ENCODE peak calls at places on chromosomes 1 and 21, in four cellular contexts. E is IMR-90, D is HCT116, M is astrocyte of the cerebellum. L is an unnamed sample.

GRCh38 chr1:72177711-72178110 is 104.6 kb downstream of the NEGR1 start:
- DNase-seq in D (no peak), M (no peak), E (peak), L (no peak)

GRCh38 chr1:228100822-228101613 is 2.1 kb downstream of the C1orf35 start:
- DNase-seq in M (no peak), D (no peak), E (no peak), L (no peak)

GRCh38 chr1:154846921-154847442 is 23.1 kb downstream of the KCNN3 start:
- DNase-seq in E (no peak), M (no peak), D (no peak), L (no peak)

GRCh38 chr1:36369061-36369470 is 16.7 kb downstream of the STK40 start:
- DNase-seq in D (peak), M (peak), E (peak), L (no peak)

GRCh38 chr1:238916828-238917227 is 469.5 kb upstream of the CHRM3 start:
- DNase-seq in M (no peak), E (no peak), D (no peak), L (no peak)

GRCh38 chr1:198167436-198167934 is 10.7 kb downstream of the NEK7 start:
- DNase-seq in M (no peak), D (no peak), E (peak), L (no peak)

GRCh38 chr1:84145051-84145450 is 980 bp downstream of the PRKACB start:
- DNase-seq in D (no peak), M (no peak), E (peak), L (no peak)

GRCh38 chr1:8127201-8127641 is 101.1 kb upstream of the ERRFI1 start:
- DNase-seq in D (no peak), E (peak), M (no peak), L (no peak)

GRCh38 chr1:163450986-163451385 is 129.2 kb downstream of the NUF2 start:
- DNase-seq in D (no peak), M (no peak), E (no peak), L (no peak)

GRCh38 chr1:226046240-226046639 is 16.3 kb upstream of the H3-3A start:
- DNase-seq in M (peak), D (no peak), E (peak), L (no peak)

GRCh38 chr1:82273816-82274215 is 473.1 kb downstream of the ADGRL2 start:
- DNase-seq in M (no peak), D (no peak), E (no peak), L (no peak)

GRCh38 chr1:184329962-184330868 is 56.6 kb upstream of the C1orf21 start:
- DNase-seq in E (no peak), D (no peak), M (peak), L (no peak)

GRCh38 chr1:84122780-84123382 is 21.2 kb upstream of the PRKACB start:
- DNase-seq in M (peak), D (no peak), E (peak), L (peak)

GRCh38 chr1:32289256-32289655 is 2.6 kb upstream of the HDAC1 start:
- DNase-seq in M (no peak), D (no peak), E (no peak), L (no peak)

GRCh38 chr1:23838401-23838866 is 13.2 kb upstream of the HMGCL start:
- DNase-seq in D (peak), M (no peak), E (peak), L (no peak)

GRCh38 chr1:89907669-89908293 is 86.9 kb downstream of the LRRC8D start:
- DNase-seq in D (no peak), M (no peak), E (peak), L (peak)

GRCh38 chr1:151364996-151365395 is 7.5 kb downstream of the SELENBP1 start:
- DNase-seq in D (no peak), M (no peak), E (no peak), L (no peak)
- TF ChIP-seq CTCF in D (no peak), M (no peak), E (no peak), L (peak)

GRCh38 chr1:118983558-118984021 is 4.6 kb downstream of the TBX15 start:
- DNase-seq in M (no peak), D (no peak), E (no peak), L (no peak)
- H3K4me3 ChIP-seq in M (no peak), D (no peak), E (no peak), L (no peak)

DNA sequence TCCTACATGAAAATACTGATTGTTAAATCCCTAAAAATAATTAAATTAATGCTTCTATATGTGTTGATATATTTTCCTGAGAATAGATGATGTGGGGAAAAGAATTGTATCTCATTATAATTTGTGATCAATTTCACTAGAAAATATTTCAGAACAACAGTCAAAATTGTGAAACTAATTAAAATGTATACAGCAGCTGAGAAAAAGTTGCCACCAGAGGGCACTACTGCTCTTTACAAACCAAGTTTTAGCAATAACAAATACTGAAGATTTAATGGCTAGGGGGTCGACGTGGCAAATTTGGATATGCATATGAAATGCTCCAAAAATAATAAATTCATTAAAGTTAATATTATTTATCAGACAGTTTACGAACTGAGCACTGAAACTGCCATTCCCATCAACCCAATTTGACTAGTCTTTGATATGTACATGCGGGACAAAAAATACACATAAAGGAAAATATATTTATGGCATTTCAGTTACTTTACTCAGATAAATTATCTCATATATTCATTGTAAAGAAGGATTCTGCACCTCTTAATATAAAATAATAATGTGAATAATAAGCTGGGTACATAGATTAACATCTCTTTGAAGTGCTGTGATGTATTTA is 96.3 kb upstream of the TMPRSS15 start:
- DNase-seq in E (peak), M (peak), D (peak), L (peak)
- TF ChIP-seq CTCF in E (peak), M (peak), D (no peak), L (peak)

DNA sequence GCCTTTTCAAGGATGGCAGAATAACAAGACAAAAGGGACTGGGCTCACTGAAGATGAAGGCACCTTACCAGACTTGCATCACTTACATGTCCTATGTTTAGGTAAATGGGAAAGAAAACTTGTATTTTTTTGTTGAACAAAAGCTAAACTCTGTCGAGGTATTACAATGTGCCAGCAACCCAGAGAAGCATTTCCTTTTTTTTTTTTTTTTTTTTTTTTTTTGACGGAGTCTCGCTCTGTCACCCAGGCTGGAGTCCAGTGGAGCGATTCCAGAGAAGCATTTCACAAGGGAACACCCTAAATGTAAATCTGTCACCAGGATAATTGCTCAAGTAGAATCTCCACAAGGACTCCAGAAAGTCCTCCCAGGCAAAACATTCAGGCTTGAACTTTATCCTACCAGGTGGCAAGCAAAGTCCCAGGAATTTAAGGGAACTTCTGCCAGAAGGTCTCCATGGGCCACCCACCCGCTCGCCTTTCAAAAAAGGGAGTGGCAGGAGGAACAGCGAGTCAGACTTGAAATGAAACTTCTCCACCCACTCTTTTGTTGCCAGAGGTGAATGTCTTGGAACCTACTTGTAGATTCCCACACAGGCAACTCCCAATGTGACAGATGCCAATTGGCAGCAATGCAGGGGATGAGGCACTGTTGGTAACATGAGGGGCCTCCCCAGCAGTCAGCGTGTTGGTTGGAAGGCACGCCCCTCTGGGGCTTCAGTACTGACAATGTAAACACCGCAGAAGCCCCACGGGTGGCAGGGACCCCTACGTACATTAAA is 125.0 kb downstream of the TIAM1 start:
- DNase-seq in M (peak), D (peak), E (peak), L (no peak)
- H3K4me3 ChIP-seq in M (peak), D (no peak), E (no peak), L (no peak)

DNA sequence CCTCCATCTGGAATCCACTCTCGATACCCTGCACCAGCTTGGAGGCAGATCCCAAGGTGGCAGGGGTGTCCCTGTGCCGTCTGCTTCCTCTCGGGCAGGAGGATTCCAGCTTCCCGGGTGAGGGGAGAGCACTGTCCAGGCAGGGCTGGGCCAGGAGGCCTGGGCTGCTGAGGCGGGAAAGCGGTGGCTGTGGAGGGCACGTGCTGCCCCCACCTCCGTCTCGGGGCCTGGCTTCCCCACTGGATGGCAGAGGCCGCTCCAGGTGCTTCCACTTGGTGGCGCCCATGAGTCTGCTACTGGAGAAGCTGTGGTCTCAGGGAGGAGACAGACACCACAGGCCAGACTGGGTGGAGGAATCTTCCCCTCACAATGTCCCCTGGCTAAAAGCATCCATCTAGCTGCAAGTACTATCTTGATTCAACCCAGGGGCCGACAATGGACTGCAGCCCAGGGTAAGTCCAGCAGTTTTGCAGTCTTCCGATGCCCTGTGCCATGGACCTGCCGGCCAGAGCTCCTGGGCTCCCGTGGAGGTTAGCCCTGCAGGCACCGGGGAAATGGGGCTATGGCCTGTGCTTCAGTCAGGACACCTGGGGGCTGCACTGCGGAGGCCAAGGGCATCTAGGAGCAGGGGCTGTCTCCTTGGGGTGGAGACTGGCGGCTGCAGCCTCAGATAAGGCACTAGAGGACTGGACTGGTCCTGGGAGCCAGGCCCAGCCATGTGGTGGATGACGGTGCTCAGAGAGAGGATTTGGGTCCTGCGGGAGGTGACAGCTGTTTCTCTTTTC is 41.3 kb upstream of the EIF4G3 start:
- DNase-seq in M (no peak), E (peak), D (no peak), L (no peak)
- TF ChIP-seq CTCF in M (peak), E (peak), D (peak), L (peak)

GRCh38 chr21:45018131-45019075 is 56.0 kb upstream of the ADARB1 start:
- DNase-seq in D (no peak), M (no peak), E (no peak), L (no peak)
- H3K4me3 ChIP-seq in D (no peak), M (peak), E (peak), L (no peak)

GRCh38 chr1:145996433-145997155 is at the start of gene TXNIP:
- DNase-seq in M (peak), D (no peak), E (peak), L (peak)

GRCh38 chr1:145995148-145995851 is 1.1 kb downstream of the TXNIP start:
- DNase-seq in M (no peak), D (no peak), E (no peak), L (no peak)

GRCh38 chr1:145999321-146000024 is 3.1 kb upstream of the TXNIP start:
- DNase-seq in E (no peak), D (no peak), M (no peak), L (no peak)

GRCh38 chr1:145995964-145996432 is 381 bp downstream of the TXNIP start:
- DNase-seq in D (no peak), E (no peak), M (no peak), L (no peak)

DNA sequence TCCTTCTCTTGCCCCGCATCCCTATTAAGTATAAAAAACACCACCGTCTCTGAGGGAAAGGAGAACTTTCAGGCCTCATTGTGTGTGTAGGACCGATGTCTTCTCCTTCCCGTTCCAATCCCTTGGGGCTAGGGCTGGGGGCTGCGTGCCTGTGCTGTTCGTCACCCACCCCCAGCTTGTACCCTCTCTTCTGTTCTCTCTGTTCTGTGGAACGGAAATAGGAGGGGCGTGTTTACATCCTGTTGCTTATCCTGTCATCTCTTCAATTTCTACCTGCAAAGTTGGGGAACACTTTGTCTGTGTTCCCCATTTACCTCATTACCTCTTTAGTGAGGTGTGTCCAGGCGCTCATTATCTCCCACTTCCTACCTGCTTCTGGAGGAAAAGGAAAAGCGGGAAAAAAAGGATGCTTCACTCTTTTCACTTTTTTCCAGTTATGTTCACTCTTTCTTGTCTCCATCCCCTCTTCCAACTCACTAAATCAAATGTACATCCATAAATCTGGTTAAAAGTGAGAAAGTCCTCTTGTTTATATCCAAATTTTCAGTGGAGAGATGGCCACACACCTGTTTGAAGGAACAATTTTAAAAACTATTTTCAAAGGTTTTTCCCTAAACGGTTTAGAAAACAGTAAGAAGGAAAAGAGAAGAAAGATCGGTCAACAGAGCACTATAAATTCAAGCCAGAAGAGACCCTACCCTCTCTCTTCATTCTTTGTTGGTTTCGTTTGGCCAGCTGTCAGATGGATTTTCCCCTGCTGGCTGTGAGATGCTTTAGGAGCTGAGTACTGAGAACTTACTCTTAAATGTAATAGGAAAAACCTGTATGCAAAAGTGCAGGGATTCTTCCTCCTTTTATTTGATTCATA is 1.0 kb upstream of the TXNIP start:
- DNase-seq in D (no peak), E (no peak), M (no peak), L (no peak)
- TF ChIP-seq CTCF in D (no peak), E (no peak), M (peak), L (no peak)